ENCODE peak calls at places on chromosomes 3 and 15, in five cellular contexts. C is left ventricle myocardium inferior, D is astrocyte of the spinal cord, Z is PC-9, R is NCI-H2081. Y is an unnamed sample.

GRCh38 chr15:98382139-98382538 is 266.2 kb upstream of the IGF1R start:
- DNase-seq in C (no peak), D (no peak), Z (no peak), R (no peak), Y (no peak)

GRCh38 chr3:133362539-133362938 is 37.3 kb upstream of the BFSP2 start:
- DNase-seq in C (no peak), D (no peak), Z (no peak), R (peak; percentile 80), Y (no peak)

GRCh38 chr3:39502838-39503145 is 35.3 kb downstream of the MOBP start:
- DNase-seq in C (no peak), D (no peak), Z (no peak), R (no peak), Y (no peak)

GRCh38 chr15:40787344-40787841 is 17.6 kb downstream of the C15orf62 start:
- DNase-seq in C (no peak), D (peak; percentile 87), Z (peak; percentile 91), R (peak; percentile 98), Y (peak; percentile 86)

GRCh38 chr3:16109929-16110328 is 64.6 kb upstream of the GALNT15 start:
- DNase-seq in C (peak; percentile 23), D (no peak), Z (no peak), R (no peak), Y (no peak)

GRCh38 chr3:112109313-112109712 is 23.1 kb downstream of the C3orf52 start:
- DNase-seq in C (no peak), D (no peak), Z (no peak), R (peak; percentile 71), Y (no peak)

GRCh38 chr3:50334339-50335075 is 6.1 kb downstream of the RASSF1 start:
- DNase-seq in C (no peak), D (no peak), Z (no peak), R (no peak), Y (no peak)

GRCh38 chr3:107268461-107268860 is 108.8 kb upstream of the CCDC54 start:
- DNase-seq in C (no peak), D (no peak), Z (no peak), R (no peak), Y (no peak)

GRCh38 chr3:25780618-25781017 is 2.6 kb downstream of the NGLY1 start:
- DNase-seq in C (no peak), D (no peak), Z (no peak), R (no peak), Y (no peak)

GRCh38 chr15:60384052-60384451 is 13.7 kb downstream of the ANXA2 start:
- DNase-seq in C (no peak), D (no peak), Z (no peak), R (no peak), Y (no peak)

Y was measured in kidney glomerular epithelial cell.